ENCODE peak calls at places on chromosomes 13 and 19, in six cellular contexts. C is effector memory CD8-positive, alpha-beta T cell; G is stimulated activated CD4-positive, alpha-beta T cell treated with anti-CD3 and anti-CD28 coated beads, Interleukin-15, amount 100 ng/mL, for 48 hours; T is bronchial epithelial cell; Y is NCI-H748 treated with DMSO at 0.1 percent for 48 hours; K is PC-9. O is an unnamed sample.

GRCh38 chr13:100602472-100603142 is 14.0 kb upstream of the GGACT start:
- DNase-seq in C (no peak), G (no peak), T (no peak), Y (no peak), K (no peak), O (no peak)

GRCh38 chr19:53394522-53394973 is 401 bp upstream of the ZNF765 start:
- DNase-seq in C (no peak), G (no peak), T (no peak), Y (no peak), K (no peak), O (peak; percentile 80)

GRCh38 chr13:100528353-100528752 is 60.2 kb downstream of the GGACT start:
- DNase-seq in C (no peak), G (no peak), T (no peak), Y (no peak), K (no peak), O (no peak)

GRCh38 chr13:27976362-27977177 is 7.5 kb upstream of the CDX2 start:
- DNase-seq in C (no peak), G (no peak), T (no peak), Y (no peak), K (no peak), O (no peak)

GRCh38 chr19:34181111-34181864 is 9.0 kb downstream of the LSM14A start:
- DNase-seq in C (no peak), G (no peak), T (peak; percentile 67), Y (no peak), K (no peak), O (no peak)

GRCh38 chr19:11096210-11096841 is 7.1 kb downstream of the LDLR start:
- DNase-seq in C (peak; percentile 19), G (no peak), T (peak; percentile 61), Y (no peak), K (no peak), O (peak; percentile 66)

GRCh38 chr19:14871619-14872230 is 14.2 kb downstream of the OR7A17 start:
- DNase-seq in C (no peak), G (no peak), T (peak; percentile 18), Y (no peak), K (peak; percentile 0), O (no peak)

GRCh38 chr19:33398361-33399060 is 25.0 kb downstream of the CEBPG start:
- DNase-seq in C (no peak), G (no peak), T (no peak), Y (no peak), K (no peak), O (no peak)

GRCh38 chr19:46404039-46404883 is 9.1 kb downstream of the CCDC8 start:
- DNase-seq in C (no peak), G (no peak), T (no peak), Y (peak; percentile 41), K (no peak), O (peak; percentile 60)